ENCODE peak calls at places on chromosomes 7 and 10, in ten cellular contexts. One of them, this sample, is unnamed.
A peak's percentile ranks its signal among the peaks of the same experiment; 100 is the strongest.

GRCh38 chr7:132275384-132275783 is 300.9 kb downstream of the PLXNA4 start:
- DNase-seq in pancreas: no peak
- DNase-seq in psoas muscle: no peak
- DNase-seq in heart right ventricle: no peak
- DNase-seq in fibroblast of lung: no peak
- DNase-seq in endodermal cell: no peak
- DNase-seq in Peyer's patch: no peak
- DNase-seq in adrenal gland: no peak
- DNase-seq in uterus: no peak
- DNase-seq in tibial artery: no peak
- DNase-seq in this sample: no peak

GRCh38 chr7:32941181-32941995 is 15.9 kb upstream of the FKBP9 start:
- DNase-seq in pancreas: no peak
- DNase-seq in psoas muscle: no peak
- DNase-seq in heart right ventricle: no peak
- DNase-seq in fibroblast of lung: no peak
- DNase-seq in endodermal cell: no peak
- DNase-seq in Peyer's patch: no peak
- DNase-seq in adrenal gland: no peak
- DNase-seq in uterus: no peak
- DNase-seq in tibial artery: no peak
- DNase-seq in this sample: no peak

GRCh38 chr7:150755473-150756099 is 18.4 kb downstream of the GIMAP5 start:
- DNase-seq in pancreas: no peak
- DNase-seq in psoas muscle: no peak
- DNase-seq in heart right ventricle: no peak
- DNase-seq in fibroblast of lung: no peak
- DNase-seq in endodermal cell: no peak
- DNase-seq in Peyer's patch: no peak
- DNase-seq in adrenal gland: no peak
- DNase-seq in uterus: no peak
- DNase-seq in tibial artery: no peak
- DNase-seq in this sample: no peak

GRCh38 chr7:105346138-105346537 is 42.6 kb downstream of the SRPK2 start:
- DNase-seq in pancreas: no peak
- DNase-seq in psoas muscle: no peak
- DNase-seq in heart right ventricle: no peak
- DNase-seq in fibroblast of lung: no peak
- DNase-seq in endodermal cell: no peak
- DNase-seq in Peyer's patch: no peak
- DNase-seq in adrenal gland: no peak
- DNase-seq in uterus: no peak
- DNase-seq in tibial artery: no peak
- DNase-seq in this sample: no peak

GRCh38 chr10:133278577-133279265 is 2.1 kb upstream of the ADAM8 start:
- DNase-seq in pancreas: peak; percentile 75
- DNase-seq in psoas muscle: no peak
- DNase-seq in heart right ventricle: no peak
- DNase-seq in fibroblast of lung: peak; percentile 44
- DNase-seq in endodermal cell: no peak
- DNase-seq in Peyer's patch: no peak
- DNase-seq in adrenal gland: peak; percentile 55
- DNase-seq in uterus: no peak
- DNase-seq in tibial artery: no peak
- DNase-seq in this sample: no peak

GRCh38 chr10:75293456-75293840 is 57.7 kb upstream of the COMTD1 start:
- DNase-seq in pancreas: peak; percentile 16
- DNase-seq in psoas muscle: no peak
- DNase-seq in heart right ventricle: no peak
- DNase-seq in fibroblast of lung: peak; percentile 36
- DNase-seq in endodermal cell: no peak
- DNase-seq in Peyer's patch: no peak
- DNase-seq in adrenal gland: no peak
- DNase-seq in uterus: peak; percentile 36
- DNase-seq in tibial artery: no peak
- DNase-seq in this sample: no peak

GRCh38 chr7:24135003-24135817 is 148.8 kb upstream of the NPY start:
- DNase-seq in pancreas: no peak
- DNase-seq in psoas muscle: no peak
- DNase-seq in heart right ventricle: no peak
- DNase-seq in fibroblast of lung: no peak
- DNase-seq in endodermal cell: no peak
- DNase-seq in Peyer's patch: no peak
- DNase-seq in adrenal gland: no peak
- DNase-seq in uterus: no peak
- DNase-seq in tibial artery: no peak
- DNase-seq in this sample: no peak

GRCh38 chr10:129481641-129482040 is 14.6 kb downstream of the MGMT start:
- DNase-seq in pancreas: no peak
- DNase-seq in psoas muscle: no peak
- DNase-seq in heart right ventricle: no peak
- DNase-seq in fibroblast of lung: no peak
- DNase-seq in endodermal cell: no peak
- DNase-seq in Peyer's patch: no peak
- DNase-seq in adrenal gland: no peak
- DNase-seq in uterus: no peak
- DNase-seq in tibial artery: no peak
- DNase-seq in this sample: no peak

GRCh38 chr10:118668228-118668952 is 72.9 kb upstream of the PRLHR start:
- DNase-seq in pancreas: no peak
- DNase-seq in psoas muscle: no peak
- DNase-seq in heart right ventricle: no peak
- DNase-seq in fibroblast of lung: no peak
- DNase-seq in endodermal cell: peak; percentile 61
- DNase-seq in Peyer's patch: no peak
- DNase-seq in adrenal gland: peak; percentile 40
- DNase-seq in uterus: no peak
- DNase-seq in tibial artery: no peak
- DNase-seq in this sample: no peak

GRCh38 chr7:48033922-48034321 is 1.4 kb upstream of the C7orf57 start:
- DNase-seq in pancreas: no peak
- DNase-seq in psoas muscle: no peak
- DNase-seq in heart right ventricle: no peak
- DNase-seq in fibroblast of lung: no peak
- DNase-seq in endodermal cell: no peak
- DNase-seq in Peyer's patch: no peak
- DNase-seq in adrenal gland: no peak
- DNase-seq in uterus: no peak
- DNase-seq in tibial artery: no peak
- DNase-seq in this sample: no peak

GRCh38 chr7:69693042-69693441 is 94.8 kb downstream of the AUTS2 start:
- DNase-seq in pancreas: no peak
- DNase-seq in psoas muscle: no peak
- DNase-seq in heart right ventricle: no peak
- DNase-seq in fibroblast of lung: no peak
- DNase-seq in endodermal cell: no peak
- DNase-seq in Peyer's patch: no peak
- DNase-seq in adrenal gland: no peak
- DNase-seq in uterus: no peak
- DNase-seq in tibial artery: no peak
- DNase-seq in this sample: no peak

GRCh38 chr7:69699949-69700715 is 101.9 kb downstream of the AUTS2 start:
- DNase-seq in pancreas: no peak
- DNase-seq in psoas muscle: no peak
- DNase-seq in heart right ventricle: no peak
- DNase-seq in fibroblast of lung: no peak
- DNase-seq in endodermal cell: no peak
- DNase-seq in Peyer's patch: no peak
- DNase-seq in adrenal gland: no peak
- DNase-seq in uterus: no peak
- DNase-seq in tibial artery: no peak
- DNase-seq in this sample: no peak

GRCh38 chr7:69696686-69697685 is 98.7 kb downstream of the AUTS2 start:
- DNase-seq in pancreas: no peak
- DNase-seq in psoas muscle: no peak
- DNase-seq in heart right ventricle: no peak
- DNase-seq in fibroblast of lung: no peak
- DNase-seq in endodermal cell: no peak
- DNase-seq in Peyer's patch: no peak
- DNase-seq in adrenal gland: no peak
- DNase-seq in uterus: no peak
- DNase-seq in tibial artery: no peak
- DNase-seq in this sample: no peak

GRCh38 chr7:69698109-69698840 is 100.0 kb downstream of the AUTS2 start:
- DNase-seq in pancreas: no peak
- DNase-seq in psoas muscle: no peak
- DNase-seq in heart right ventricle: no peak
- DNase-seq in fibroblast of lung: no peak
- DNase-seq in endodermal cell: no peak
- DNase-seq in Peyer's patch: no peak
- DNase-seq in adrenal gland: no peak
- DNase-seq in uterus: no peak
- DNase-seq in tibial artery: no peak
- DNase-seq in this sample: no peak

DNA sequence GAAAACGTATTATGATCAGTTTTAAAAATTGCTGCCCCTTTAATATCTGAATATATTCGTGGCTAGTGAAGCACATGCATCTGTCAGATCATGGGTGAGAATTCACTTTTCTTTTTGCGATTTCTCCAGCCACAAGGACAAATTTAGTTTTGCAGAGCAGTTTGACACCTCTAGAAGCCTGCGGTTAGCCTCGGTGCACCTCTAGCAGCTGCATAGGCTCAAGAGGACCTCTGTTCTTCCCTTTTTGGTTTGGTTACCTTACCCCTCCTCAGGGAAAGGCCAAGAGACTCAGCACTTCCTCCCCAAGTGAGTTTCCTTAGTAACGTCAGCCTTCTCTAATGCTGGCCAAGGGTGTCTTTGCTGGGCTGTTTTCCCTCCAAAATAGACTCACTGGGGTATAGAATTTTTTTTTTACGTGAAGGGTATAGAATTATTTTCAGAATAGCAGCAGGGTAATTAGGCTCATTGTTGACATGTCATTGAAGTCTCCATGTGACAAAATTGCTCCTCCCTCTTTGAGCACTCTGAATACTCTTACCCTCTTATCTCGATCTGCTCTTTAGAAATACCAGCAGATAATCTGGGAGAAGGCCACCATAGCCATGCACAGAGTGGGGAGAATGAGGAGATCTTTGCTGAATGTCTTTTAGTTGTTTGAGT is 97.9 kb downstream of the AUTS2 start:
- DNase-seq in pancreas: no peak
- DNase-seq in psoas muscle: no peak
- DNase-seq in heart right ventricle: no peak
- DNase-seq in fibroblast of lung: no peak
- DNase-seq in endodermal cell: no peak
- DNase-seq in Peyer's patch: no peak
- DNase-seq in adrenal gland: no peak
- DNase-seq in uterus: no peak
- DNase-seq in tibial artery: no peak
- DNase-seq in this sample: no peak
- H3K27ac ChIP-seq in pancreas: no peak overlapping the region
- H3K27ac ChIP-seq in psoas muscle: no peak overlapping the region
- H3K27ac ChIP-seq in heart right ventricle: no peak overlapping the region
- H3K27ac ChIP-seq in fibroblast of lung: no peak overlapping the region
- H3K27ac ChIP-seq in endodermal cell: no peak overlapping the region
- H3K27ac ChIP-seq in Peyer's patch: no peak overlapping the region
- H3K27ac ChIP-seq in adrenal gland: no peak overlapping the region
- H3K27ac ChIP-seq in uterus: no peak overlapping the region
- H3K27ac ChIP-seq in tibial artery: no peak overlapping the region
- H3K27ac ChIP-seq in this sample: no peak overlapping the region

DNA sequence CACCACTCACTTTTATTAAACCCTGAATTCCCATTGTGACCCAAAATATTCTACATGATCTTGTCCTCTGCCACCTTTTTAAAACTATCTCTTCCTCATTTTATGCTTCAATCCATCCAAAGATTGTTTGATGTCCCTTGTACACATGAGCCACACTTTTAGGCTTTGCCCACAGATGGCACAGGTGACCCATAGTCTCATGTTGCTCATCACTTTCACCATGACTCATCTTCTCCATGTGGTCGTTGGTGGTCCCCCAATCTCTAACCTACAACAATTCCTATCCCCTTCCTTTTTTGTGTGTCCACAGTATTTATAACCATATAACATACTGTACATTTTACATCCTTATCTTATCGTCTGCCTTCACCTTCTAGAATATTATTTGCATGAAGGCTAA is 271.5 kb upstream of the ZWINT start:
- DNase-seq in pancreas: no peak
- DNase-seq in psoas muscle: no peak
- DNase-seq in heart right ventricle: no peak
- DNase-seq in fibroblast of lung: no peak
- DNase-seq in endodermal cell: no peak
- DNase-seq in Peyer's patch: no peak
- DNase-seq in adrenal gland: no peak
- DNase-seq in uterus: no peak
- DNase-seq in tibial artery: no peak
- DNase-seq in this sample: no peak
- H3K4me1 ChIP-seq in pancreas: peaks cover 10% of the 10 kb centered on the region
- H3K4me1 ChIP-seq in psoas muscle: no peaks in the 10 kb centered on the region
- H3K4me1 ChIP-seq in heart right ventricle: no peaks in the 10 kb centered on the region
- H3K4me1 ChIP-seq in fibroblast of lung: no peaks in the 10 kb centered on the region
- H3K4me1 ChIP-seq in endodermal cell: no peaks in the 10 kb centered on the region
- H3K4me1 ChIP-seq in Peyer's patch: no peaks in the 10 kb centered on the region
- H3K4me1 ChIP-seq in adrenal gland: no peaks in the 10 kb centered on the region
- H3K4me1 ChIP-seq in uterus: no peaks in the 10 kb centered on the region
- H3K4me1 ChIP-seq in tibial artery: no peaks in the 10 kb centered on the region
- H3K4me1 ChIP-seq in this sample: no peaks in the 10 kb centered on the region

DNA sequence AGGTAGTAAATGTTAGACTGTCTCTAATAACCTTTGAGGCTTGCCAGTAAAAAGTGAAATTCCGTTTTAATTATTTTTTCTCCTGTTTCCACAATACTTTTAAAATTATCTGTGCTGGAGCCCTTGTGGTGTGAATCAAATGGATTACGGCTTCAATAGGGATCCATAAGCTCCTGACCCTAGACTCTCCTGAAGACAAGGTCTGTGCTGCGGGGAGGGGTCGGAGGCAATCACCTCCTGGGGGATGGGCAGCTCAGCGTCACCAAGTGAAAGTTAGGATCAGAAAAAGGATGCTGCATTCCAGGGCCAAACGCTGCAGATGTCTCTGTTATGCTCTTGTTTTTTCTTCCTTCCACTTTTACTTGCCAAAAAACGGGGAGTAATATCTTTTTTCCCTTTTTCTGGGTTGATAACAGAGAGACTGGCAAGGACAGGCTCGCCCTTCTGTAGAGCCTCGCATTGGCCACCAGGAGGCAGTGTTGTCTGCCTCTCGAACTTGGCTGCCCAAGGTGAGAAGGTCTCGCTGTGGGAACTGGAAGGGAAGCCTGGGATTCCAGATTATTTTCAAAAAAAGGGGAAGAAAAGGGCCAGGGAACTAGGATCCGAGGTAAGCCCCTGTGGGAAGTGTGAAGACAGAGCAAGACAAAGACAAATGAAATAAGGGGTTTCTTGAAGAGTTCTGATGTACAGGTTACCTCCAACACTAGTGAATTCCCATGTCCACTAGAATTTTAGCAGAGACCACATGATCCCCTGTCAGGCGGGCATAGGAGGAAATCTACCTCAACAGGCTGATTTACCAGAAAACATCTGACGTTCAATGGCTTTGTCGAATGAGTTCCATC is 621.9 kb downstream of the ACTR3B start:
- DNase-seq in pancreas: peak; percentile 18
- DNase-seq in psoas muscle: no peak
- DNase-seq in heart right ventricle: peak; percentile 23
- DNase-seq in fibroblast of lung: no peak
- DNase-seq in endodermal cell: peak; percentile 89
- DNase-seq in Peyer's patch: no peak
- DNase-seq in adrenal gland: peak; percentile 15
- DNase-seq in uterus: peak; percentile 56
- DNase-seq in tibial artery: no peak
- DNase-seq in this sample: no peak
- TF ChIP-seq CTCF in pancreas: peak; percentile 82
- TF ChIP-seq CTCF in psoas muscle: peak; percentile 43
- TF ChIP-seq CTCF in heart right ventricle: peak; percentile 73
- TF ChIP-seq CTCF in fibroblast of lung: no peak
- TF ChIP-seq CTCF in endodermal cell: peak; percentile 70
- TF ChIP-seq CTCF in Peyer's patch: peak; percentile 29
- TF ChIP-seq CTCF in adrenal gland: peak; percentile 82
- TF ChIP-seq CTCF in uterus: peak; percentile 70
- TF ChIP-seq CTCF in tibial artery: peak; percentile 42
- TF ChIP-seq CTCF in this sample: peak; percentile 28

GRCh38 chr10:6171891-6172354 is 30.8 kb upstream of the PFKFB3 start:
- DNase-seq in pancreas: no peak
- DNase-seq in psoas muscle: peak; percentile 73
- DNase-seq in heart right ventricle: peak; percentile 60
- DNase-seq in fibroblast of lung: peak; percentile 94
- DNase-seq in endodermal cell: no peak
- DNase-seq in Peyer's patch: no peak
- DNase-seq in adrenal gland: peak; percentile 60
- DNase-seq in uterus: peak; percentile 54
- DNase-seq in tibial artery: peak; percentile 85
- DNase-seq in this sample: peak; percentile 45
- H3K27ac ChIP-seq in pancreas: peak overlapping the region; percentile 18
- H3K27ac ChIP-seq in psoas muscle: peak overlapping the region; percentile 92
- H3K27ac ChIP-seq in heart right ventricle: peak overlapping the region; percentile 65
- H3K27ac ChIP-seq in fibroblast of lung: peak overlapping the region; percentile 70
- H3K27ac ChIP-seq in endodermal cell: no peak overlapping the region
- H3K27ac ChIP-seq in Peyer's patch: peak overlapping the region; percentile 72
- H3K27ac ChIP-seq in adrenal gland: no peak overlapping the region
- H3K27ac ChIP-seq in uterus: no peak overlapping the region
- H3K27ac ChIP-seq in tibial artery: peak overlapping the region; percentile 36
- H3K27ac ChIP-seq in this sample: peak overlapping the region; percentile 91